ENCODE peak calls at places on chromosomes 2 and 18, in nine cellular contexts. Y is activated CD8-positive, alpha-beta T cell treated with anti-CD3 and anti-CD28 coated beads for 36 hours; L is CD4-positive, alpha-beta T cell; O is Calu3; J is fibroblast of lung; K is nephron progenitor cell; X is H9; E is HFFc6; R is D721Med. A is an unnamed sample.

GRCh38 chr2:181738483-181739015 is 58.2 kb upstream of the NEUROD1 start:
- DNase-seq in Y (no peak), L (no peak), O (no peak), J (no peak), K (no peak), X (no peak), E (no peak), R (no peak), A (no peak)

GRCh38 chr18:79608069-79608468 is 71.5 kb upstream of the CTDP1 start:
- DNase-seq in Y (no peak), L (no peak), O (no peak), J (no peak), K (no peak), X (no peak), E (no peak), R (no peak), A (no peak)

GRCh38 chr2:97673915-97674283 is 4.4 kb downstream of the C2orf92 start:
- DNase-seq in Y (peak; percentile 87), L (no peak), O (no peak), J (no peak), K (no peak), X (no peak), E (no peak), R (no peak), A (no peak)

GRCh38 chr2:203492965-203493364 is 42.1 kb downstream of the RAPH1 start:
- DNase-seq in Y (no peak), L (no peak), O (no peak), J (peak; percentile 68), K (no peak), X (no peak), E (no peak), R (no peak), A (no peak)

GRCh38 chr2:24970483-24971299 is 1.1 kb downstream of the DNAJC27 start:
- DNase-seq in Y (no peak), L (no peak), O (no peak), J (peak; percentile 51), K (peak; percentile 41), X (no peak), E (peak; percentile 9), R (no peak), A (no peak)

GRCh38 chr18:76450452-76450851 is 44.6 kb downstream of the ZNF516 start:
- DNase-seq in Y (no peak), L (no peak), O (no peak), J (peak; percentile 71), K (no peak), X (no peak), E (peak; percentile 6), R (no peak), A (no peak)

GRCh38 chr18:14978962-14979535 is 231.1 kb downstream of the ANKRD30B start:
- DNase-seq in Y (peak; percentile 44), L (no peak), O (peak; percentile 66), J (no peak), K (no peak), X (no peak), E (no peak), R (peak; percentile 23), A (no peak)

GRCh38 chr2:121046335-121046734 is 238.7 kb downstream of the TFCP2L1 start:
- DNase-seq in Y (no peak), L (no peak), O (no peak), J (no peak), K (no peak), X (no peak), E (peak; percentile 6), R (no peak), A (no peak)

GRCh38 chr18:73549236-73549635 is 598.4 kb downstream of the FBXO15 start:
- DNase-seq in Y (no peak), L (no peak), O (no peak), J (no peak), K (no peak), X (no peak), E (no peak), R (no peak), A (no peak)

GRCh38 chr2:102033028-102033749 is 41.4 kb downstream of the IL1R2 start:
- DNase-seq in Y (peak; percentile 25), L (no peak), O (peak; percentile 83), J (peak; percentile 96), K (no peak), X (no peak), E (peak; percentile 37), R (no peak), A (no peak)

GRCh38 chr18:56107821-56108485 is 520.0 kb upstream of the TCF4 start:
- DNase-seq in Y (no peak), L (no peak), O (no peak), J (peak; percentile 44), K (no peak), X (no peak), E (no peak), R (no peak), A (no peak)

GRCh38 chr2:228602277-228602676 is 420.8 kb upstream of the SPHKAP start:
- DNase-seq in Y (no peak), L (no peak), O (no peak), J (no peak), K (no peak), X (no peak), E (peak; percentile 79), R (no peak), A (no peak)

GRCh38 chr18:69261436-69261835 is 139.3 kb upstream of the DOK6 start:
- DNase-seq in Y (no peak), L (no peak), O (no peak), J (peak; percentile 39), K (no peak), X (no peak), E (no peak), R (no peak), A (no peak)

GRCh38 chr2:46780801-46781445 is 134.7 kb downstream of the MCFD2 start:
- DNase-seq in Y (no peak), L (no peak), O (no peak), J (peak; percentile 57), K (peak; percentile 49), X (peak; percentile 88), E (no peak), R (no peak), A (no peak)

GRCh38 chr2:36355890-36356198 is 266 bp downstream of the CRIM1 start:
- DNase-seq in Y (no peak), L (no peak), O (peak; percentile 32), J (no peak), K (no peak), X (no peak), E (no peak), R (no peak), A (no peak)

GRCh38 chr2:181241366-181241765 is 215.8 kb upstream of the ITGA4 start:
- DNase-seq in Y (no peak), L (no peak), O (no peak), J (no peak), K (no peak), X (no peak), E (no peak), R (no peak), A (no peak)

GRCh38 chr2:113709022-113709421 is 47.4 kb downstream of the SLC35F5 start:
- DNase-seq in Y (no peak), L (no peak), O (no peak), J (no peak), K (no peak), X (no peak), E (no peak), R (no peak), A (no peak)

GRCh38 chr2:182980115-182980514 is 58.1 kb downstream of the NCKAP1 start:
- DNase-seq in Y (no peak), L (no peak), O (no peak), J (peak; percentile 37), K (no peak), X (no peak), E (peak; percentile 46), R (no peak), A (no peak)
- TF ChIP-seq CTCF in Y (peak; percentile 89), L (peak; percentile 81), O (no peak), J (peak; percentile 25), K (peak; percentile 64), X (peak; percentile 77), E (peak; percentile 83), R (peak; percentile 63), A (no peak)

DNA sequence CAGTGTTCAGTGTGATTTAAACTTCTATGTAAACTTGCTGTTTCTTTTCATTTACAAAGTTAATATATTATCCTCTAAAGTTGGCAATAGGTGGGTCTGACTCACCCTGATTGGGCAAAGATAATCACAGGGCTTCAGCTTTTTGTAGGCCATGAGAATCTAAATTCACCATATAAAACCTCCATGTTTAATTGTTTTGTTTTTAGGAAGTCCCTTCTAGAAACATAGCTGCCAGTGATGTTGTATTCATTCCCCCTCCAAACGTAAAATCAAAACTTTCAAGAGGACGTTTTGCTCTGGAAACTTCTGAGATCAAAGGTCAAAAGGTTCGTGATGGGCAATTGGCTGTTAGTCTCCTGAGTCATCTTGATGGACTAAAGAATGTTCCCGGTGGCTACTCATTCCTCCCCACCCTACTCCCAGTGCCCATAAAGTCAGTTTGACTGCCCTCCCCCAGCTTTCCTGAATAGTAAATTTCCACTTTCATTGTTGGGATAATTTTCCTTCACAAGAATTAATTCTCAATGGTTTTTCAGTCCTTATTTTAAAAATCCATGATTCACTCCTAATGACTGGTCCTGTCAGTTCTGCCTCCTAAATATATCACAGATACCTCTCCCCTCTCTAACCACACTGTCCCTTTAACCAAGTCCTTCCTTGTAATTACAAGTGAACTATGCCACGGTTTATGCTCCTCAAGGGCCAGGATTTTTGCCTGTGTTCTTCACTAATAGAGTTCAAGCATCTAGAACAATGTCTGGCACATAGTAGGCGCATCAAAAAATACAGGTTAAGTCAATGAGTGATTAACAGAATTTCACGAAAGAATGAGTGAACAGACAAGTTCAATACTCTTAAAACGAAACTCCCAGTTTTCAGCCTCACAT is 164.4 kb upstream of the VRK2 start:
- DNase-seq in Y (no peak), L (no peak), O (peak; percentile 1), J (peak; percentile 58), K (no peak), X (no peak), E (peak; percentile 80), R (no peak), A (no peak)
- TF ChIP-seq CTCF in Y (no peak), L (no peak), O (no peak), J (no peak), K (no peak), X (no peak), E (no peak), R (no peak), A (no peak)

GRCh38 chr2:16635796-16636699 is 29.6 kb downstream of the CYRIA start:
- DNase-seq in Y (no peak), L (no peak), O (no peak), J (peak; percentile 78), K (no peak), X (no peak), E (no peak), R (no peak), A (no peak)
- TF ChIP-seq CTCF in Y (no peak), L (no peak), O (no peak), J (no peak), K (no peak), X (no peak), E (no peak), R (no peak), A (no peak)

GRCh38 chr2:103462101-103462500 is 700.3 kb downstream of the TMEM182 start:
- DNase-seq in Y (no peak), L (no peak), O (no peak), J (no peak), K (no peak), X (no peak), E (no peak), R (no peak), A (no peak)

GRCh38 chr2:103462712-103463111 is 700.9 kb downstream of the TMEM182 start:
- DNase-seq in Y (no peak), L (no peak), O (no peak), J (no peak), K (no peak), X (no peak), E (no peak), R (no peak), A (no peak)

GRCh38 chr2:103464831-103465230 is 703.0 kb downstream of the TMEM182 start:
- DNase-seq in Y (no peak), L (no peak), O (no peak), J (no peak), K (peak; percentile 7), X (no peak), E (no peak), R (no peak), A (no peak)

GRCh38 chr2:103459302-103459701 is 697.5 kb downstream of the TMEM182 start:
- DNase-seq in Y (no peak), L (no peak), O (no peak), J (no peak), K (no peak), X (no peak), E (no peak), R (no peak), A (no peak)
- TF ChIP-seq CTCF in Y (no peak), L (no peak), O (no peak), J (no peak), K (no peak), X (no peak), E (no peak), R (peak; percentile 27), A (no peak)

A was measured in omental fat pad.